ENCODE peak calls at places on chromosomes 2 and 18, in five cellular contexts. V, L, K, H and O are unnamed samples.

GRCh38 chr2:181785677-181786344 is 105.5 kb upstream of the NEUROD1 start:
- DNase-seq in V (no peak), L (peak; percentile 71), H (no peak), K (no peak), O (no peak)

GRCh38 chr2:109533823-109534222 is 79.9 kb downstream of the SEPTIN10 start:
- DNase-seq in V (no peak), L (no peak), H (no peak), K (no peak), O (no peak)

GRCh38 chr2:96511851-96512250 is 6.7 kb upstream of the NEURL3 start:
- DNase-seq in K (no peak), V (no peak), H (no peak), L (no peak), O (no peak)

GRCh38 chr2:26542194-26542455 is 64.2 kb upstream of the OTOF start:
- DNase-seq in K (no peak), V (no peak), H (no peak), L (no peak), O (no peak)

GRCh38 chr2:126220336-126220735 is 435.6 kb upstream of the GYPC start:
- DNase-seq in V (no peak), H (peak; percentile 93), K (no peak), L (peak; percentile 22), O (no peak)

GRCh38 chr2:231934441-231935206 is 8.4 kb upstream of the NPPC start:
- DNase-seq in K (no peak), L (no peak), H (no peak), V (no peak), O (no peak)

GRCh38 chr18:67010916-67011315 is 407.0 kb upstream of the CDH19 start:
- DNase-seq in V (no peak), L (peak; percentile 23), K (no peak), H (peak; percentile 1), O (no peak)

GRCh38 chr18:30987479-30988241 is 54.9 kb downstream of the DSC3 start:
- DNase-seq in H (peak; percentile 6), V (no peak), L (no peak), K (no peak), O (peak; percentile 7)

GRCh38 chr18:9831046-9831722 is 54.6 kb upstream of the TXNDC2 start:
- DNase-seq in H (no peak), K (no peak), V (no peak), L (no peak), O (no peak)

GRCh38 chr2:65165595-65165994 is 35.7 kb upstream of the RAB1A start:
- DNase-seq in K (no peak), V (no peak), H (no peak), L (no peak), O (no peak)

GRCh38 chr18:76814256-76814655 is 8.1 kb upstream of the ZNF236 start:
- DNase-seq in K (no peak), H (no peak), V (no peak), L (no peak), O (no peak)

GRCh38 chr2:20356042-20356441 is 5.4 kb upstream of the PUM2 start:
- DNase-seq in K (no peak), H (peak; percentile 73), V (no peak), L (peak; percentile 94), O (peak; percentile 86)

GRCh38 chr2:75605770-75606535 is 40.6 kb upstream of the MRPL19 start:
- DNase-seq in K (no peak), V (no peak), H (peak; percentile 96), L (peak; percentile 97), O (peak; percentile 93)